ENCODE peak calls at places on chromosomes 3 and 15, in nine cellular contexts. R, N, G, W, A, U, T, F and L are unnamed samples.

GRCh38 chr15:92803852-92804609 is 96.1 kb upstream of the CHD2 start:
- DNase-seq in R (peak), N (peak), G (peak), W (no peak), A (peak), U (no peak), T (no peak), F (peak), L (no peak)

GRCh38 chr3:50237133-50237651 is 1.2 kb downstream of the GNAI2 start:
- DNase-seq in R (peak), N (peak), G (no peak), W (peak), A (peak), U (no peak), T (no peak), F (no peak), L (peak)

GRCh38 chr3:18135083-18135814 is 289.9 kb downstream of the SATB1 start:
- DNase-seq in R (peak), N (no peak), G (no peak), W (no peak), A (no peak), U (no peak), T (no peak), F (no peak), L (no peak)

GRCh38 chr3:105359098-105359762 is 7.5 kb upstream of the ALCAM start:
- DNase-seq in R (peak), N (no peak), G (no peak), W (no peak), A (no peak), U (no peak), T (no peak), F (no peak), L (no peak)

GRCh38 chr3:195736866-195737490 is 16.2 kb downstream of the MUC20 start:
- DNase-seq in R (no peak), N (no peak), G (no peak), W (no peak), A (no peak), U (no peak), T (no peak), F (no peak), L (no peak)

GRCh38 chr3:114519415-114519814 is 225.6 kb downstream of the TIGIT start:
- DNase-seq in R (peak), N (peak), G (no peak), W (peak), A (no peak), U (peak), T (no peak), F (no peak), L (no peak)

GRCh38 chr15:90142216-90143175 is 40.2 kb upstream of the IDH2 start:
- DNase-seq in R (no peak), N (no peak), G (peak), W (no peak), A (no peak), U (no peak), T (peak), F (no peak), L (no peak)

GRCh38 chr3:18556001-18556408 is 130.9 kb upstream of the SATB1 start:
- DNase-seq in R (no peak), N (no peak), G (no peak), W (no peak), A (no peak), U (no peak), T (no peak), F (no peak), L (no peak)

GRCh38 chr3:15382405-15382923 is 44.9 kb downstream of the METTL6 start:
- DNase-seq in R (peak), N (no peak), G (no peak), W (no peak), A (no peak), U (no peak), T (no peak), F (no peak), L (no peak)

GRCh38 chr3:23202203-23202920 is 765 bp upstream of the UBE2E2 start:
- DNase-seq in R (peak), N (peak), G (no peak), W (peak), A (no peak), U (no peak), T (peak), F (no peak), L (peak)

GRCh38 chr3:182971637-182972036 is 8.7 kb downstream of the DCUN1D1 start:
- DNase-seq in R (peak), N (no peak), G (no peak), W (no peak), A (no peak), U (no peak), T (no peak), F (no peak), L (no peak)

GRCh38 chr15:70091649-70092461 is 5.9 kb downstream of the TLE3 start:
- DNase-seq in R (peak), N (no peak), G (no peak), W (no peak), A (no peak), U (peak), T (no peak), F (no peak), L (peak)

GRCh38 chr15:22873204-22873701 is 34.8 kb downstream of the NIPA2 start:
- DNase-seq in R (peak), N (no peak), G (no peak), W (no peak), A (no peak), U (no peak), T (no peak), F (no peak), L (no peak)

GRCh38 chr15:62824111-62824737 is 218.3 kb upstream of the TPM1 start:
- DNase-seq in R (peak), N (no peak), G (no peak), W (no peak), A (no peak), U (no peak), T (no peak), F (no peak), L (no peak)

GRCh38 chr3:10365791-10366190 is 44.9 kb upstream of the SEC13 start:
- DNase-seq in R (no peak), N (no peak), G (no peak), W (no peak), A (no peak), U (no peak), T (no peak), F (no peak), L (no peak)

GRCh38 chr15:101049282-101049681 is 130.1 kb downstream of the LRRK1 start:
- DNase-seq in R (no peak), N (no peak), G (no peak), W (no peak), A (peak), U (peak), T (no peak), F (peak), L (no peak)

GRCh38 chr15:58340176-58340575 is 91.6 kb upstream of the LIPC start:
- DNase-seq in R (no peak), N (no peak), G (no peak), W (no peak), A (no peak), U (no peak), T (no peak), F (no peak), L (no peak)

GRCh38 chr3:167887096-167887495 is 151.6 kb downstream of the SERPINI1 start:
- DNase-seq in R (peak), N (no peak), G (no peak), W (no peak), A (no peak), U (no peak), T (no peak), F (no peak), L (no peak)

GRCh38 chr3:64143399-64144130 is 81.7 kb downstream of the PRICKLE2 start:
- DNase-seq in R (peak), N (peak), G (no peak), W (no peak), A (no peak), U (peak), T (no peak), F (no peak), L (peak)

GRCh38 chr3:144424606-144425005 is 453.0 kb downstream of the DIPK2A start:
- DNase-seq in R (no peak), N (no peak), G (no peak), W (no peak), A (no peak), U (no peak), T (no peak), F (no peak), L (no peak)

GRCh38 chr3:120496278-120496975 is 45.6 kb upstream of the FSTL1 start:
- DNase-seq in R (peak), N (no peak), G (no peak), W (no peak), A (no peak), U (peak), T (no peak), F (no peak), L (no peak)

GRCh38 chr3:52221563-52222318 is 3.7 kb downstream of the TLR9 start:
- DNase-seq in R (no peak), N (no peak), G (no peak), W (no peak), A (no peak), U (no peak), T (no peak), F (peak), L (no peak)

GRCh38 chr15:65072027-65072426 is 4.2 kb upstream of the RASL12 start:
- DNase-seq in R (peak), N (peak), G (no peak), W (no peak), A (no peak), U (no peak), T (no peak), F (no peak), L (no peak)

GRCh38 chr15:65244638-65245037 is 33.4 kb upstream of the CILP start:
- DNase-seq in R (no peak), N (no peak), G (no peak), W (no peak), A (no peak), U (no peak), T (no peak), F (no peak), L (no peak)

GRCh38 chr3:23959147-23959900 is 14.2 kb downstream of the NR1D2 start:
- DNase-seq in R (peak), N (no peak), G (no peak), W (no peak), A (no peak), U (no peak), T (no peak), F (no peak), L (no peak)

GRCh38 chr3:132596816-132597433 is at the start of gene ACKR4:
- DNase-seq in R (peak), N (no peak), G (no peak), W (no peak), A (no peak), U (no peak), T (no peak), F (no peak), L (no peak)

GRCh38 chr3:67127254-67127653 is 129.1 kb downstream of the KBTBD8 start:
- DNase-seq in R (no peak), N (no peak), G (no peak), W (no peak), A (no peak), U (no peak), T (no peak), F (no peak), L (no peak)

GRCh38 chr3:159762238-159762637 is 226.4 kb upstream of the IL12A start:
- DNase-seq in R (no peak), N (no peak), G (no peak), W (no peak), A (no peak), U (no peak), T (no peak), F (no peak), L (no peak)

GRCh38 chr15:31297880-31298456 is 28.7 kb upstream of the KLF13 start:
- DNase-seq in R (no peak), N (no peak), G (no peak), W (no peak), A (no peak), U (no peak), T (no peak), F (no peak), L (no peak)

GRCh38 chr15:74782596-74783071 is 754 bp downstream of the CSK start:
- DNase-seq in R (no peak), N (no peak), G (no peak), W (no peak), A (no peak), U (no peak), T (no peak), F (no peak), L (no peak)

GRCh38 chr3:140568842-140569520 is 108.9 kb upstream of the TRIM42 start:
- DNase-seq in R (peak), N (peak), G (no peak), W (no peak), A (no peak), U (no peak), T (no peak), F (peak), L (no peak)

GRCh38 chr15:23039917-23040281 is 530 bp upstream of the TUBGCP5 start:
- DNase-seq in R (no peak), N (no peak), G (no peak), W (peak), A (no peak), U (no peak), T (no peak), F (peak), L (no peak)

GRCh38 chr3:65575376-65575840 is 463.3 kb downstream of the MAGI1 start:
- DNase-seq in R (peak), N (no peak), G (no peak), W (no peak), A (no peak), U (no peak), T (no peak), F (no peak), L (no peak)

GRCh38 chr3:148006508-148006907 is 597.3 kb downstream of the ZIC1 start:
- DNase-seq in R (peak), N (no peak), G (no peak), W (no peak), A (no peak), U (no peak), T (no peak), F (no peak), L (no peak)

GRCh38 chr3:118682916-118683315 is 351.7 kb downstream of the IGSF11 start:
- DNase-seq in R (no peak), N (no peak), G (no peak), W (no peak), A (no peak), U (no peak), T (no peak), F (no peak), L (no peak)

GRCh38 chr3:98690876-98691275 is 72.3 kb upstream of the ST3GAL6 start:
- DNase-seq in R (peak), N (no peak), G (no peak), W (no peak), A (no peak), U (no peak), T (no peak), F (no peak), L (no peak)

GRCh38 chr3:152516195-152516594 is 247.5 kb downstream of the MBNL1 start:
- DNase-seq in R (no peak), N (no peak), G (no peak), W (no peak), A (no peak), U (no peak), T (no peak), F (no peak), L (no peak)

GRCh38 chr3:188331166-188331565 is 177.2 kb downstream of the LPP start:
- DNase-seq in R (no peak), N (no peak), G (no peak), W (no peak), A (no peak), U (no peak), T (no peak), F (no peak), L (no peak)

GRCh38 chr3:128151758-128152274 is 1.5 kb upstream of the EEFSEC start:
- DNase-seq in R (no peak), N (no peak), G (no peak), W (no peak), A (no peak), U (no peak), T (no peak), F (no peak), L (no peak)